ENCODE peak calls at places on chromosomes 11 and 22, in four cellular contexts. B, R, I and L are unnamed samples. For H3K9me3, the result is how much of the 10 kb centered on the place peaks cover.

GRCh38 chr11:27423125-27423524 is 49.5 kb downstream of the LGR4 start:
- DNase-seq in B (peak), R (no peak), I (peak), L (peak)

GRCh38 chr11:134752526-134752925 is 340.5 kb upstream of the B3GAT1 start:
- DNase-seq in B (no peak), R (no peak), I (no peak), L (no peak)

GRCh38 chr11:108405706-108406105 is 61.6 kb downstream of the C11orf65 start:
- DNase-seq in B (no peak), R (no peak), I (no peak), L (peak)

GRCh38 chr22:34055525-34056200 is 135.4 kb upstream of the LARGE1 start:
- DNase-seq in B (peak), R (no peak), I (peak), L (no peak)

GRCh38 chr11:70729949-70730348 is 331.6 kb downstream of the CTTN start:
- DNase-seq in B (no peak), R (no peak), I (no peak), L (no peak)

GRCh38 chr11:94657629-94658028 is 90.5 kb downstream of the PIWIL4 start:
- DNase-seq in B (no peak), R (no peak), I (no peak), L (no peak)

GRCh38 chr11:66020618-66021357 is 5.5 kb downstream of the CATSPER1 start:
- DNase-seq in B (no peak), R (no peak), I (no peak), L (peak)

GRCh38 chr22:44580756-44581435 is 82.9 kb upstream of the RTL6 start:
- DNase-seq in B (no peak), R (no peak), I (no peak), L (no peak)

GRCh38 chr11:45887587-45887986 is 2.1 kb downstream of the MAPK8IP1 start:
- DNase-seq in B (no peak), R (no peak), I (no peak), L (no peak)

GRCh38 chr22:30650508-30651116 is 15.0 kb downstream of the SLC35E4 start:
- DNase-seq in B (no peak), R (no peak), I (no peak), L (no peak)

GRCh38 chr11:134583397-134583990 is 171.5 kb upstream of the B3GAT1 start:
- DNase-seq in B (no peak), R (no peak), I (no peak), L (no peak)

GRCh38 chr11:78659326-78660319 is 85.0 kb upstream of the NARS2 start:
- DNase-seq in B (no peak), R (no peak), I (no peak), L (no peak)

GRCh38 chr11:90288207-90288821 is 65.5 kb upstream of the CHORDC1 start:
- DNase-seq in B (peak), R (peak), I (peak), L (peak)

GRCh38 chr11:131064373-131064991 is 148.2 kb upstream of the SNX19 start:
- DNase-seq in B (peak), R (peak), I (peak), L (peak)

GRCh38 chr11:7555067-7555699 is 41.4 kb downstream of the PPFIBP2 start:
- DNase-seq in B (no peak), R (no peak), I (peak), L (peak)

GRCh38 chr11:60786811-60787567 is 1.9 kb downstream of the MS4A10 start:
- DNase-seq in B (no peak), R (no peak), I (peak), L (peak)

GRCh38 chr11:123478352-123478986 is 48.4 kb downstream of the GRAMD1B start:
- DNase-seq in B (peak), R (peak), I (peak), L (peak)

GRCh38 chr22:36237462-36238347 is 1.6 kb downstream of the APOL2 start:
- DNase-seq in B (no peak), R (no peak), I (no peak), L (peak)

GRCh38 chr11:17752144-17752543 is 17.6 kb downstream of the KCNC1 start:
- DNase-seq in B (no peak), R (no peak), I (no peak), L (no peak)

GRCh38 chr11:92941676-92942571 is 27.5 kb upstream of the MTNR1B start:
- DNase-seq in B (peak), R (peak), I (peak), L (peak)

DNA sequence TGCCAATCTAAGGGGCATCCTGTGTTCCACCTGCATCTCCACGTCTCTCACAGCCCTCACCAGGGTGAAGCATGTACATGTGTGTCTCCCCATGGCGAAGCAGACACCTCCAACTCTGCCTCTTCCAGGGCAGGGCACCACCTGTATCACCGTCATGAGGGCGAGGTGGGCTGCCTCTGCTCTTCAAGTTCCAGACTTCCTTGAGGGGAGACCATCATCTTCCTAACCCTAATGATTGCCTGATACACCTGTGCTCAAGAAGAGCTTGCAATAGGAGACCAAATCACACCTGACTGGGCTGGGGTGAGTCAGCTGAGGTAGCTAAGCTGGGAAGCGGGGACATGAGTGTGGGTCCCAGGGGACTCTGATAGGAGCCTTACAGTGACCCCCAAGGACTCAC is 43.7 kb downstream of the GAB4 start:
- DNase-seq in B (no peak), R (no peak), I (no peak), L (no peak)
- H3K9me3 ChIP-seq in B (under half), R (under half), I (under half), L (under half)

DNA sequence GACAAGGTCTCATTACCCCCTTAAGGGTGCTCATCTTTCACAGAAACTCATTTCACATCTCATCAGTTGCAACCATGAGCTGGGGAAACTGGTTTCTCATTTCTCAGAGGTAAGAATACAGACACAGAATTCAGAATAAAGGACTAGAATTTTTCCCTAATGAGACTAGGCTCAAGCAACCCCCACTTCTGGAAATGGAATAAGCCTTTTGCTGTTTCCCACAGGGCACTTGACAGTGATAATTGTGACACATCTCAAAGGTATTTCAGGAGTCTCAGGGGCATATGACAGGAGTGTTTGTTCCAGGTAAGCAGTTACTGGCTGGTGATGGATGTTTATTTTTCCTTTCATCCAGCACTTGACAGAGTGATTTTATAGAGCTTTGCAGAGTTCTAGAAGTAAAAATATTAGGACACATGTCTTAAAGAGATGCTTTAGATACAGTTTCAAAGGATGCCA is 112.9 kb upstream of the DDI1 start:
- DNase-seq in B (no peak), R (peak), I (peak), L (no peak)
- TF ChIP-seq EZH2phosphoT487 in B (no peak), R (no peak), I (no peak), L (no peak)

GRCh38 chr11:69388661-69389060 is 92.8 kb upstream of the LINC01488 start:
- DNase-seq in B (no peak), R (no peak), I (no peak), L (no peak)
- H3K9me3 ChIP-seq in B (under half), R (under half), I (under half), L (under half)

DNA sequence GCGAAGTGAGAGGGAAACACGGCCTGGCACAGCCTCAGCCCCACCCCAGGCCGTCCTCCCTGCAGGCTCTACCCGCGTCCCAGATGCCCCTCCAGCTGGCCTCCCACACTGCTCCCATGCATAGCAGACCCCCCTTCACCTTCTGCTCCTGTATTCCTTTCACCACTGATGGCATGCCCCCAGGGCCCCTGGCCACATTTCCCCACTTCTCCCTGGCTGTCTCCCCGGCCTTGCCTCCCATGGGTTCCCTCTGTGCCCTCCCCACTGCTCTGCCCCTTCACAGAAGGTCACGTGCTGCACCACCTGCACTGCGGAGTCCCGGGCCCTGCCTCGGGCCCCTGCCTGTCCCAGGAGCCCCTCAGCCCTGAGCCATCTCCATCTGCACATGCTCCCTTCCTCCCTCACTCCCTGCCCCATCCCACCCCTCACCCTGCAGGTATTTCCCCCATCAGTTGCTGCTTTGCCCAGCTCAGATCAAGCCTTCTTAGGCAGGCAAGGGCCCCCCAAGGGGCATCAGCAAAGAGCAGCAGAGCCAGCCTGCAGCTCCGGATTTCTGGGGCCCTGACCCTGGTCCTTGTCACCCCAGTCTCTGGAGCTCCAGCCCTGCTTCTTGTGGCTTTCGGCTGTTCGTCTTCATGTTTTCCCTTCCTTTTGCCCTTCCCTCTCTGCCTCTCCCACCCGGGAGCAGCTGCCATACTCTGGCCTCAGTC is 46.4 kb downstream of the GAB4 start:
- DNase-seq in B (no peak), R (no peak), I (no peak), L (no peak)
- TF ChIP-seq EZH2phosphoT487 in B (no peak), R (no peak), I (no peak), L (no peak)

DNA sequence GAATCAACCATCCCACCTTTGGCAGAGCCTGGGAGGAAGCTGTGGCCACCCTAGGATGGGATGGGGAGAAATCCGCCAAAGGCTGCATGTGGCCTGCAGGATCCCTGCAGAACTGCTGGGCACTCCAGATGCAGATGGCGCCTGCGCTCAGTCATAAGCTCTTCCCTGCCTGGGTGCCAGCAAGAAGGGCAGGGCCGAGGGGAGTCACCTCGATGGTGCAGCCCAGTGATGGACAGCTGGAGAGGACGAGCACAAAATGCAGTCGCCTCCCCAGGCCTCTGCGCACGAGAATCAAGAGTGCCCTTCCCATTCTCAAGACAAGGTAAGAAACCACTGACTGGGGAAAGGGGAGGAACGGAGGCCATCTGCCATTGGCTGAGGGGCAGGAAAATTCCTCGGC is 693.6 kb downstream of the TBC1D22A start:
- DNase-seq in B (no peak), R (no peak), I (no peak), L (no peak)
- H3K9me3 ChIP-seq in B (under half), R (under half), I (under half), L (under half)

GRCh38 chr22:41517172-41518047 is 26.9 kb downstream of the POLR3H start:
- DNase-seq in B (peak), R (no peak), I (peak), L (peak)
- TF ChIP-seq EZH2phosphoT487 in B (no peak), R (no peak), I (no peak), L (no peak)